ENCODE peak calls at places on chromosome 1, in seven cellular contexts. One of them, this sample, is unnamed.

GRCh38 chr1:12539705-12540579 is 78.1 kb downstream of the DHRS3 start:
- DNase-seq in H9: peak; percentile 69
- DNase-seq in fibroblast of villous mesenchyme: peak; percentile 99
- DNase-seq in AG04450: peak; percentile 79
- DNase-seq in HepG2: peak; percentile 53
- DNase-seq in Peyer's patch: peak; percentile 42
- DNase-seq in HFFc6: peak; percentile 96
- DNase-seq in this sample: peak; percentile 69

GRCh38 chr1:7319196-7319595 is 451.9 kb upstream of the VAMP3 start:
- DNase-seq in H9: peak; percentile 12
- DNase-seq in fibroblast of villous mesenchyme: no peak
- DNase-seq in AG04450: no peak
- DNase-seq in HepG2: no peak
- DNase-seq in Peyer's patch: no peak
- DNase-seq in HFFc6: no peak
- DNase-seq in this sample: no peak

GRCh38 chr1:55369474-55369873 is 154.3 kb upstream of the USP24 start:
- DNase-seq in H9: no peak
- DNase-seq in fibroblast of villous mesenchyme: peak; percentile 39
- DNase-seq in AG04450: no peak
- DNase-seq in HepG2: no peak
- DNase-seq in Peyer's patch: no peak
- DNase-seq in HFFc6: peak; percentile 13
- DNase-seq in this sample: no peak

GRCh38 chr1:203454986-203455471 is 20.6 kb upstream of the PRELP start:
- DNase-seq in H9: no peak
- DNase-seq in fibroblast of villous mesenchyme: no peak
- DNase-seq in AG04450: no peak
- DNase-seq in HepG2: no peak
- DNase-seq in Peyer's patch: no peak
- DNase-seq in HFFc6: no peak
- DNase-seq in this sample: no peak

GRCh38 chr1:203791498-203791897 is 3.9 kb upstream of the ZBED6 start:
- DNase-seq in H9: no peak
- DNase-seq in fibroblast of villous mesenchyme: no peak
- DNase-seq in AG04450: no peak
- DNase-seq in HepG2: no peak
- DNase-seq in Peyer's patch: no peak
- DNase-seq in HFFc6: no peak
- DNase-seq in this sample: no peak

GRCh38 chr1:31031330-31032143 is 34.0 kb downstream of the PUM1 start:
- DNase-seq in H9: no peak
- DNase-seq in fibroblast of villous mesenchyme: no peak
- DNase-seq in AG04450: no peak
- DNase-seq in HepG2: no peak
- DNase-seq in Peyer's patch: no peak
- DNase-seq in HFFc6: no peak
- DNase-seq in this sample: no peak

GRCh38 chr1:208577381-208577905 is 333.3 kb upstream of the PLXNA2 start:
- DNase-seq in H9: no peak
- DNase-seq in fibroblast of villous mesenchyme: no peak
- DNase-seq in AG04450: no peak
- DNase-seq in HepG2: no peak
- DNase-seq in Peyer's patch: no peak
- DNase-seq in HFFc6: no peak
- DNase-seq in this sample: no peak

GRCh38 chr1:8154621-8155052 is 128.5 kb upstream of the ERRFI1 start:
- DNase-seq in H9: no peak
- DNase-seq in fibroblast of villous mesenchyme: peak; percentile 55
- DNase-seq in AG04450: no peak
- DNase-seq in HepG2: peak; percentile 99
- DNase-seq in Peyer's patch: no peak
- DNase-seq in HFFc6: no peak
- DNase-seq in this sample: no peak

GRCh38 chr1:111242805-111243523 is 15.5 kb downstream of the CHI3L2 start:
- DNase-seq in H9: no peak
- DNase-seq in fibroblast of villous mesenchyme: no peak
- DNase-seq in AG04450: no peak
- DNase-seq in HepG2: peak; percentile 38
- DNase-seq in Peyer's patch: no peak
- DNase-seq in HFFc6: no peak
- DNase-seq in this sample: no peak

GRCh38 chr1:206971029-206971655 is 882 bp upstream of the FCAMR start:
- DNase-seq in H9: no peak
- DNase-seq in fibroblast of villous mesenchyme: no peak
- DNase-seq in AG04450: no peak
- DNase-seq in HepG2: no peak
- DNase-seq in Peyer's patch: no peak
- DNase-seq in HFFc6: no peak
- DNase-seq in this sample: no peak

GRCh38 chr1:64474639-64475038 is 4.7 kb downstream of the CACHD1 start:
- DNase-seq in H9: no peak
- DNase-seq in fibroblast of villous mesenchyme: no peak
- DNase-seq in AG04450: no peak
- DNase-seq in HepG2: no peak
- DNase-seq in Peyer's patch: no peak
- DNase-seq in HFFc6: no peak
- DNase-seq in this sample: peak; percentile 68

GRCh38 chr1:53413175-53414001 is 45.8 kb upstream of the DMRTB1 start:
- DNase-seq in H9: no peak
- DNase-seq in fibroblast of villous mesenchyme: peak; percentile 64
- DNase-seq in AG04450: peak; percentile 33
- DNase-seq in HepG2: peak; percentile 16
- DNase-seq in Peyer's patch: no peak
- DNase-seq in HFFc6: peak; percentile 74
- DNase-seq in this sample: no peak

GRCh38 chr1:213284626-213285025 is 233.6 kb downstream of the RPS6KC1 start:
- DNase-seq in H9: no peak
- DNase-seq in fibroblast of villous mesenchyme: peak; percentile 70
- DNase-seq in AG04450: peak; percentile 11
- DNase-seq in HepG2: peak; percentile 6
- DNase-seq in Peyer's patch: no peak
- DNase-seq in HFFc6: peak; percentile 54
- DNase-seq in this sample: no peak

GRCh38 chr1:33111965-33112364 is 31.0 kb downstream of the AZIN2 start:
- DNase-seq in H9: no peak
- DNase-seq in fibroblast of villous mesenchyme: peak; percentile 30
- DNase-seq in AG04450: no peak
- DNase-seq in HepG2: peak; percentile 16
- DNase-seq in Peyer's patch: no peak
- DNase-seq in HFFc6: peak; percentile 37
- DNase-seq in this sample: no peak
- TF ChIP-seq CTCF in H9: peak; percentile 53
- TF ChIP-seq CTCF in fibroblast of villous mesenchyme: peak; percentile 32
- TF ChIP-seq CTCF in AG04450: peak; percentile 47
- TF ChIP-seq CTCF in HepG2: peak; percentile 48
- TF ChIP-seq CTCF in Peyer's patch: peak; percentile 32
- TF ChIP-seq CTCF in HFFc6: peak; percentile 68
- TF ChIP-seq CTCF in this sample: no peak

GRCh38 chr1:32179443-32180185 is at the start of gene TXLNA:
- DNase-seq in H9: peak; percentile 97
- DNase-seq in fibroblast of villous mesenchyme: peak; percentile 95
- DNase-seq in AG04450: peak; percentile 68
- DNase-seq in HepG2: peak; percentile 86
- DNase-seq in Peyer's patch: peak; percentile 94
- DNase-seq in HFFc6: peak; percentile 89
- DNase-seq in this sample: peak; percentile 96
- TF ChIP-seq CTCF in H9: no peak
- TF ChIP-seq CTCF in fibroblast of villous mesenchyme: no peak
- TF ChIP-seq CTCF in AG04450: no peak
- TF ChIP-seq CTCF in HepG2: no peak
- TF ChIP-seq CTCF in Peyer's patch: peak; percentile 2
- TF ChIP-seq CTCF in HFFc6: peak; percentile 56
- TF ChIP-seq CTCF in this sample: no peak

GRCh38 chr1:198605426-198605825 is 33.4 kb upstream of the PTPRC start:
- DNase-seq in H9: no peak
- DNase-seq in fibroblast of villous mesenchyme: no peak
- DNase-seq in AG04450: no peak
- DNase-seq in HepG2: no peak
- DNase-seq in Peyer's patch: no peak
- DNase-seq in HFFc6: no peak
- DNase-seq in this sample: no peak
- TF ChIP-seq CTCF in H9: no peak
- TF ChIP-seq CTCF in fibroblast of villous mesenchyme: no peak
- TF ChIP-seq CTCF in AG04450: no peak
- TF ChIP-seq CTCF in HepG2: no peak
- TF ChIP-seq CTCF in Peyer's patch: no peak
- TF ChIP-seq CTCF in HFFc6: no peak
- TF ChIP-seq CTCF in this sample: no peak

DNA sequence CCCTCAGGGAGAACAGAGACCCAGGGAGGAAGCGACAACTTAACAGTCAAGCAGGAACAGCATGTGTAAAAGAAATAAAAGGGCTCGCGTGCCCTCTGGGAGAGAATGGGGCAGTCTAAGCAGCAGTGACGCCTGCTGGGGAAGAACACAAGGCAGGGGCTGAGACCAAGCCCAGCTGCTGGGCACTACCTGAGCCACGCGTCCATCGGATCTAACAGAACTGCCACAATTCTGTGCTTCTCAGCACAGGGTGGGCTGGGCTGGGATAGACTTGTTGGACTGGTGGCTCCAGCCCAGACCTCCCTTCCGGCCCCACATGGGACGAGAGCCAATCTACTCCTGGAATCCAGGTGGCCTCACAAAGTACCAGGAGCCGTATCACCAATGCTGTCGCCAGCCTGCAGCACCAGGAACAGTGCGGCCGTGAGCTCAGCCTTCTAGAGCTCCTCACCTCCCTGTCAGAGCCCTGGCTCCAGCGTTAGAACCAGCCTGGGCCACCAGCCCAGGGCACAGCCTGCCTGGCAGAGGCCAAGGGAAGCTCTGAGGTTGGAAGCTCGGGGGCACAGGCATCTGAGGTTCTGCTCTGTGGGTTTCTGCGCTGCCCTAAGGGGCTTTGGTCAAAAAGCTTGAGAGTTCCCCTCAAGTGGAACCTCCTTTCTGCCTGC is 7.4 kb downstream of the LRRC47 start:
- DNase-seq in H9: no peak
- DNase-seq in fibroblast of villous mesenchyme: no peak
- DNase-seq in AG04450: no peak
- DNase-seq in HepG2: no peak
- DNase-seq in Peyer's patch: no peak
- DNase-seq in HFFc6: no peak
- DNase-seq in this sample: no peak
- TF ChIP-seq CTCF in H9: no peak
- TF ChIP-seq CTCF in fibroblast of villous mesenchyme: no peak
- TF ChIP-seq CTCF in AG04450: no peak
- TF ChIP-seq CTCF in HepG2: no peak
- TF ChIP-seq CTCF in Peyer's patch: no peak
- TF ChIP-seq CTCF in HFFc6: no peak
- TF ChIP-seq CTCF in this sample: no peak

GRCh38 chr1:107748529-107748928 is 216.5 kb downstream of the VAV3 start:
- DNase-seq in H9: no peak
- DNase-seq in fibroblast of villous mesenchyme: peak; percentile 21
- DNase-seq in AG04450: no peak
- DNase-seq in HepG2: peak; percentile 32
- DNase-seq in Peyer's patch: no peak
- DNase-seq in HFFc6: peak; percentile 4
- DNase-seq in this sample: no peak
- TF ChIP-seq CTCF in H9: peak; percentile 58
- TF ChIP-seq CTCF in fibroblast of villous mesenchyme: peak; percentile 40
- TF ChIP-seq CTCF in AG04450: no peak
- TF ChIP-seq CTCF in HepG2: peak; percentile 58
- TF ChIP-seq CTCF in Peyer's patch: peak; percentile 48
- TF ChIP-seq CTCF in HFFc6: peak; percentile 47
- TF ChIP-seq CTCF in this sample: peak; percentile 22